ENCODE peak calls at places on chromosomes 3 and 15, in five cellular contexts. M is PC-3, B is hepatocyte, Y is GM23248, N is astrocyte. P is an unnamed sample.

GRCh38 chr3:41418961-41419691 is 219.8 kb downstream of the CTNNB1 start:
- DNase-seq in Y (peak; percentile 72), N (peak; percentile 56), M (peak; percentile 67), B (no peak), P (no peak)

GRCh38 chr3:186849392-186849975 is 7.0 kb downstream of the ADIPOQ start:
- DNase-seq in B (peak; percentile 48), M (peak; percentile 71), N (peak; percentile 8), Y (peak; percentile 22), P (peak; percentile 40)

GRCh38 chr3:9787714-9788113 is 4.6 kb downstream of the TADA3 start:
- DNase-seq in N (peak; percentile 37), Y (no peak), B (no peak), M (no peak), P (no peak)

GRCh38 chr3:187286467-187287059 is 5.0 kb downstream of the MASP1 start:
- DNase-seq in M (peak; percentile 29), Y (peak; percentile 92), N (peak; percentile 30), B (peak; percentile 65), P (no peak)

GRCh38 chr3:108251256-108251655 is 29.0 kb upstream of the IFT57 start:
- DNase-seq in M (no peak), N (no peak), B (no peak), Y (no peak), P (no peak)

GRCh38 chr15:70710714-70711113 is 52.6 kb downstream of the UACA start:
- DNase-seq in Y (no peak), B (no peak), M (no peak), N (no peak), P (no peak)

GRCh38 chr3:116444819-116445290 is 432 bp downstream of the LSAMP start:
- DNase-seq in M (no peak), Y (peak; percentile 50), N (peak; percentile 26), B (peak; percentile 35), P (no peak)

GRCh38 chr3:8713901-8714759 is 19.5 kb upstream of the CAV3 start:
- DNase-seq in Y (peak; percentile 50), N (no peak), B (no peak), M (no peak), P (no peak)

GRCh38 chr3:83076041-83076440 is 1314.6 kb upstream of the GBE1 start:
- DNase-seq in M (no peak), B (no peak), N (no peak), Y (no peak), P (no peak)

GRCh38 chr3:174417568-174417967 is 441.6 kb upstream of the NAALADL2 start:
- DNase-seq in N (no peak), B (no peak), M (no peak), Y (no peak), P (no peak)

GRCh38 chr3:183094711-183095110 is 4.6 kb downstream of the MCCC1 start:
- DNase-seq in N (no peak), Y (no peak), M (peak; percentile 85), B (no peak), P (no peak)

GRCh38 chr3:67000006-67000405 is 1.9 kb downstream of the KBTBD8 start:
- DNase-seq in M (peak; percentile 20), B (no peak), N (peak; percentile 51), Y (peak; percentile 87), P (no peak)

GRCh38 chr3:88742674-88743507 is 364.5 kb upstream of the EPHA3 start:
- DNase-seq in N (no peak), M (no peak), Y (no peak), B (no peak), P (no peak)

GRCh38 chr3:59017617-59017984 is 32.2 kb downstream of the CFAP20DC start:
- DNase-seq in B (no peak), N (no peak), Y (no peak), M (no peak), P (no peak)

GRCh38 chr15:62753518-62754221 is 288.9 kb upstream of the TPM1 start:
- DNase-seq in N (no peak), M (peak; percentile 82), B (no peak), Y (no peak), P (no peak)

GRCh38 chr3:61807865-61808276 is 246.5 kb downstream of the PTPRG start:
- DNase-seq in Y (no peak), N (peak; percentile 33), M (no peak), B (peak; percentile 17), P (no peak)

GRCh38 chr3:52313774-52314188 is 2.3 kb upstream of the DNAH1 start:
- DNase-seq in N (peak; percentile 24), Y (peak; percentile 55), M (peak; percentile 23), B (no peak), P (no peak)

GRCh38 chr3:179811321-179812095 is 158.7 kb downstream of the USP13 start:
- DNase-seq in M (peak; percentile 88), B (peak; percentile 81), Y (peak; percentile 90), N (peak; percentile 83), P (peak; percentile 47)

GRCh38 chr15:97504031-97504430 is 456.5 kb upstream of the ARRDC4 start:
- DNase-seq in N (peak; percentile 56), B (peak; percentile 39), Y (no peak), M (peak; percentile 32), P (no peak)

GRCh38 chr3:48656841-48657281 is 5.8 kb downstream of the CELSR3 start:
- DNase-seq in B (no peak), M (no peak), N (no peak), Y (no peak), P (no peak)

GRCh38 chr15:41928637-41929620 is 35.1 kb upstream of the SPTBN5 start:
- DNase-seq in M (peak; percentile 65), Y (no peak), N (no peak), B (no peak), P (no peak)

GRCh38 chr3:149395107-149396089 is 17.9 kb upstream of the TM4SF1 start:
- DNase-seq in Y (peak; percentile 49), M (peak; percentile 97), B (peak; percentile 66), N (peak; percentile 69), P (no peak)

GRCh38 chr3:120302361-120302760 is 17.3 kb upstream of the GPR156 start:
- DNase-seq in N (no peak), Y (peak; percentile 11), B (no peak), M (no peak), P (no peak)

GRCh38 chr3:120304569-120305090 is 19.6 kb upstream of the GPR156 start:
- DNase-seq in Y (no peak), M (peak; percentile 31), N (no peak), B (no peak), P (no peak)

GRCh38 chr3:120299403-120299802 is 14.4 kb upstream of the GPR156 start:
- DNase-seq in Y (peak; percentile 4), N (no peak), B (no peak), M (peak; percentile 37), P (no peak)

GRCh38 chr3:120298996-120299395 is 14.0 kb upstream of the GPR156 start:
- DNase-seq in N (no peak), B (no peak), M (no peak), Y (no peak), P (no peak)

DNA sequence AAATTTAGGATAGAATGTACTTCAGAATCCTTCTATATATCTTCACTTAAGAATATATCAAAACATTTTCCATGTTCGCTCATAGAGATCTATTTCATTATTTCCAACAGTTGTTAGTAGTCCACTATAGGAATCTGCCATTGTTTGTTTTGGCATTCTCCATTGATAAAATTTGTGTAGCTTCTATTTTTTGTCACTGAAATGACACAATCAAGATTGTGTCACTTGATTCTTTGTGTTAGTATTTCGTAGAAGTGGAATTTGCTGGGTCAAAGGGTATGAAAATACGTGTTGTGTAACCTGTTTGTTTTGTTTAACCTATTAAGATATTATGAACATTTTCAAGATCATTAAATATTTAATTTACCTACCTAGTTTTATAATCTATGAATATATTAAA is 15.9 kb upstream of the GPR156 start:
- DNase-seq in Y (no peak), N (no peak), M (peak; percentile 12), B (no peak), P (no peak)
- H3K4me3 ChIP-seq in Y (no peak overlapping the region), N (no peak overlapping the region), M (no peak overlapping the region), B (no peak overlapping the region), P (no peak overlapping the region)

GRCh38 chr3:50204804-50205718 is at the start of gene SLC38A3:
- DNase-seq in N (no peak), B (peak; percentile 72), Y (peak; percentile 29), M (no peak), P (no peak)

GRCh38 chr3:50201573-50202315 is 3.3 kb upstream of the SLC38A3 start:
- DNase-seq in B (peak; percentile 40), M (no peak), Y (peak; percentile 47), N (no peak), P (no peak)

GRCh38 chr3:50204052-50204803 is 843 bp upstream of the SLC38A3 start:
- DNase-seq in B (no peak), Y (no peak), M (no peak), N (no peak), P (no peak)

GRCh38 chr3:50202353-50203112 is 2.5 kb upstream of the SLC38A3 start:
- DNase-seq in M (no peak), Y (peak; percentile 43), N (no peak), B (no peak), P (no peak)

DNA sequence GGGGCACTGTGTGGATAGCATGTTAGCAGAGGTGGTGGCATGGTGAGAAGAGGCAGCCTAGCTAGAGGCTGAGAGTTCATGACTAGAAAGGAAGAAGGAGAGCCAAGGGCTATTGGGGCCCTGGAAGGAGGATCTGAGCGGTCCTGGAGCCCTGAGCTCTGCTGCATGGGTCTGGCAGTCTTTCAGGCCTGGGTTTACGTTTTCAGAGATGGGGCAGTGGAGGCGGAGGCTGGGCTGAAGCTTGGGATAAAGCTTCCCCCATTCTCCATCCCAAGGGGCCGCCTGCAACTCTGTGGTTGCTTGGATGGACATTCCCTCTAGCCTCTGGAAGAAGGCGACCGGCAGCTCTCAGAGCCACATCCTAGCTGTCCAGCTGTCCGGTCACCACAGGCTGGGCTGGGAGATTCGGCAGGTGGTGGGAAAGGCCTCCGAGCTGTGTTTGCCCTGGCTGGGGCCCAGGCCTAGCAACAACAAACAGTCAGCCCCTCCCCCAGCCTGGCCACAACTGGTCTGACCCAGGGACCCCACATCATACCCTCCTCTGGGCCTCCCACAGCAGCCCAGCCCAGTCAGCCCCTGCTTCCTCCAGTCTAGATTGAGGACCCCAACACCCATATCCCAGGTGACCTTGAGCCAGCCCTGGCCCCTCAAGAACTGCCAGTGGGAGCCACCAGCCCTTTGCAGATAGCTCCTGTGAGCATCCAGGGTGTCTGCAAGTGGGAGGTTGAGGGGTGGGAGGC is 1.8 kb upstream of the SLC38A3 start:
- DNase-seq in N (no peak), M (no peak), Y (no peak), B (no peak), P (no peak)
- TF ChIP-seq EZH2 in N (no peak), M (no peak), Y (no peak), B (no peak), P (no peak)

DNA sequence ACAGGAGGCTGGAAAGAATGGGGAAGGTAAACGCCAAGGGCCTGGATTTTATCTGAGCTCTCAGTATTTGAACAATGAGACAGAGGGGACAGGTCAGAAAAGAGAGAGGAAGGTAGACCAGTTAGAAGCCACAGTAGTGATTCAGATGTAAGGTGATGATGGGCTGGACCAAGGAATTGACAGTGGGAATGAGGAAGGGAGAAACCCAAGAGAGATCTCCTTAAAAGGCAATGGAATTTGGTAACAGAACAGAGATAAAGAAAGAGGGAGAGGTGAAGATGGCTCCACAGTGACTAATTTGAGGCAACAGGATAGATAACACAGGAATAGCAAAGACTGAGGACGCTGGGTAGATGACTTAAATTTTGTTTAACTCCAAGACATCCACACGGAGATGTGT is 11.4 kb upstream of the HEG1 start:
- DNase-seq in Y (no peak), N (peak; percentile 57), M (peak; percentile 70), B (no peak), P (no peak)
- H3K27ac ChIP-seq in Y (no peak overlapping the region), N (no peak overlapping the region), M (no peak overlapping the region), B (no peak overlapping the region), P (no peak overlapping the region)

DNA sequence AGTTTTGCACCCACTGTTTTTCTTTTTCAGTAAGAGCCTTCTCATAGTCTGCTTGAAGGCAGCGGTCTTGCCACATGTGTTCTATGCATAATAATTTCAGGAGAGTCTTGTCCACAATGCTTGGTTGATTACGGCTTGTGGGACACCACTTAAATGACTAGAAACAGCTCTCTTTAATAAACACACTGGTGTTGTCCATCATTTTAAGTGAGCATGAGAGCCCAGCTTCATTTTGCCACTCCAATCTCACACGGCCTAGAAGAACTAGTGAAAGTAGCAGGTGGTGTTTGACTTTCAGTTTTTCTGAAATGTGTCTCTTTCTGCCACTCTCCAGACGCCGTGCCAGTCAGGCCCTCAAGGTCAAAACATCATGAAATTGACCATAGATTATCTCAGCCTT is 292.1 kb downstream of the LPP start:
- DNase-seq in N (no peak), M (no peak), Y (no peak), B (no peak), P (no peak)
- H3K4me3 ChIP-seq in N (no peak overlapping the region), M (no peak overlapping the region), Y (no peak overlapping the region), B (no peak overlapping the region), P (no peak overlapping the region)